ENCODE peak calls at places on chromosomes 7 and 10, in six cellular contexts. K is AG10803, C is astrocyte of the cerebellum, E is right cardiac atrium, O is HS-5, G is dorsolateral prefrontal cortex. T is an unnamed sample.

GRCh38 chr7:50261593-50261992 is 42.9 kb upstream of the IKZF1 start:
- DNase-seq in K (no peak), C (no peak), E (no peak), O (no peak), G (no peak), T (no peak)

GRCh38 chr7:114700267-114700666 is 221.6 kb upstream of the MDFIC start:
- DNase-seq in K (no peak), C (no peak), E (no peak), O (no peak), G (no peak), T (no peak)

GRCh38 chr10:6300106-6300783 is 97.5 kb downstream of the PFKFB3 start:
- DNase-seq in K (peak; percentile 87), C (peak; percentile 52), E (no peak), O (no peak), G (no peak), T (peak; percentile 79)

GRCh38 chr7:44278451-44279161 is 46.8 kb downstream of the CAMK2B start:
- DNase-seq in K (no peak), C (no peak), E (peak; percentile 21), O (no peak), G (peak; percentile 29), T (no peak)

GRCh38 chr7:96198047-96198636 is 123.8 kb downstream of the SLC25A13 start:
- DNase-seq in K (no peak), C (peak; percentile 68), E (no peak), O (no peak), G (no peak), T (no peak)

GRCh38 chr7:47346378-47346914 is 235.5 kb downstream of the TNS3 start:
- DNase-seq in K (no peak), C (no peak), E (no peak), O (no peak), G (no peak), T (no peak)

GRCh38 chr7:1844956-1845390 is 174.9 kb downstream of the ELFN1 start:
- DNase-seq in K (no peak), C (no peak), E (no peak), O (no peak), G (peak; percentile 39), T (no peak)

GRCh38 chr10:30625110-30625509 is 4.4 kb downstream of the LYZL2 start:
- DNase-seq in K (peak; percentile 5), C (peak; percentile 31), E (no peak), O (no peak), G (no peak), T (no peak)

GRCh38 chr10:120459185-120459584 is 2.2 kb downstream of the PLPP4 start:
- DNase-seq in K (no peak), C (no peak), E (no peak), O (no peak), G (no peak), T (no peak)

GRCh38 chr7:95730493-95731280 is 41.7 kb upstream of the DYNC1I1 start:
- DNase-seq in K (no peak), C (no peak), E (no peak), O (no peak), G (no peak), T (no peak)

GRCh38 chr7:133698127-133698526 is 429.0 kb upstream of the LRGUK start:
- DNase-seq in K (no peak), C (no peak), E (no peak), O (no peak), G (no peak), T (no peak)

GRCh38 chr7:22542669-22543068 is 42.7 kb upstream of the STEAP1B start:
- DNase-seq in K (no peak), C (no peak), E (no peak), O (no peak), G (no peak), T (no peak)

GRCh38 chr10:112304460-112304859 is 21.3 kb downstream of the TECTB start:
- DNase-seq in K (peak; percentile 77), C (no peak), E (no peak), O (no peak), G (no peak), T (peak; percentile 17)

GRCh38 chr10:72087969-72088878 is at the start of gene SPOCK2:
- DNase-seq in K (no peak), C (no peak), E (peak; percentile 71), O (no peak), G (peak; percentile 66), T (no peak)

GRCh38 chr10:127012769-127013152 is 107.5 kb downstream of the DOCK1 start:
- DNase-seq in K (no peak), C (no peak), E (peak; percentile 90), O (no peak), G (no peak), T (peak; percentile 22)

GRCh38 chr10:72086466-72087391 is 1.6 kb downstream of the SPOCK2 start:
- DNase-seq in K (no peak), C (no peak), E (peak; percentile 81), O (no peak), G (no peak), T (no peak)

GRCh38 chr10:71294091-71294561 is 24.9 kb upstream of the SLC29A3 start:
- DNase-seq in K (no peak), C (no peak), E (no peak), O (no peak), G (no peak), T (no peak)

GRCh38 chr7:139108256-139109187 is 998 bp downstream of the ZC3HAV1 start:
- DNase-seq in K (peak; percentile 17), C (no peak), E (peak; percentile 76), O (peak; percentile 5), G (no peak), T (peak; percentile 18)

GRCh38 chr10:22851865-22852239 is 76.0 kb upstream of the ARMC3 start:
- DNase-seq in K (no peak), C (no peak), E (no peak), O (no peak), G (no peak), T (no peak)

GRCh38 chr10:12934777-12935176 is 66.7 kb downstream of the CCDC3 start:
- DNase-seq in K (peak; percentile 12), C (no peak), E (no peak), O (peak; percentile 9), G (no peak), T (no peak)

GRCh38 chr7:106731637-106732036 is 70.7 kb upstream of the CCDC71L start:
- DNase-seq in K (peak; percentile 65), C (no peak), E (peak; percentile 23), O (no peak), G (no peak), T (no peak)

GRCh38 chr7:2110586-2111396 is 122.0 kb downstream of the MAD1L1 start:
- DNase-seq in K (no peak), C (no peak), E (peak; percentile 44), O (no peak), G (no peak), T (no peak)

GRCh38 chr10:48400129-48400849 is 93.8 kb downstream of the MAPK8 start:
- DNase-seq in K (peak; percentile 35), C (no peak), E (no peak), O (no peak), G (no peak), T (no peak)

GRCh38 chr7:141333459-141333858 is 217.8 kb upstream of the AGK start:
- DNase-seq in K (no peak), C (no peak), E (no peak), O (no peak), G (no peak), T (no peak)

GRCh38 chr7:2947381-2947780 is 96.3 kb downstream of the CARD11 start:
- DNase-seq in K (no peak), C (no peak), E (no peak), O (no peak), G (peak; percentile 19), T (no peak)

GRCh38 chr10:127000598-127000997 is 95.4 kb downstream of the DOCK1 start:
- DNase-seq in K (no peak), C (no peak), E (no peak), O (no peak), G (no peak), T (no peak)

GRCh38 chr7:30525409-30525808 is 20.8 kb upstream of the GGCT start:
- DNase-seq in K (no peak), C (no peak), E (no peak), O (no peak), G (no peak), T (no peak)

GRCh38 chr7:2967705-2968104 is 76.0 kb downstream of the CARD11 start:
- DNase-seq in K (no peak), C (no peak), E (no peak), O (no peak), G (no peak), T (no peak)

T was measured in AG08395.